ENCODE peak calls at places on chromosomes 7 and 10, in four cellular contexts. E is H1, S is GM12878, Q is HepG2. A is an unnamed sample.
A peak's percentile ranks its signal among the peaks of the same experiment; 100 is the strongest.

GRCh38 chr10:119301397-119301796 is 94.0 kb downstream of the GRK5 start:
- DNase-seq in Q (no peak), S (no peak), E (no peak), A (no peak)

GRCh38 chr7:154746551-154746950 is 256.4 kb downstream of the PAXIP1 start:
- DNase-seq in Q (no peak), S (no peak), E (no peak), A (no peak)

GRCh38 chr7:151773795-151774194 is 103.1 kb downstream of the PRKAG2 start:
- DNase-seq in S (no peak), E (no peak), Q (no peak), A (no peak)

GRCh38 chr7:45697576-45698136 is 123.5 kb downstream of the ADCY1 start:
- DNase-seq in Q (no peak), E (no peak), S (no peak), A (no peak)

GRCh38 chr7:90766814-90767564 is 170.9 kb downstream of the CDK14 start:
- DNase-seq in Q (peak; percentile 94), E (no peak), S (no peak), A (no peak)

GRCh38 chr10:110576220-110576619 is 8.7 kb downstream of the SMC3 start:
- DNase-seq in S (no peak), Q (no peak), E (no peak), A (no peak)

GRCh38 chr10:109845308-109845707 is 78.0 kb downstream of the XPNPEP1 start:
- DNase-seq in E (no peak), Q (no peak), S (no peak), A (no peak)

GRCh38 chr7:102943425-102944169 is 30.8 kb downstream of the LRRC17 start:
- DNase-seq in E (no peak), S (no peak), Q (no peak), A (no peak)

GRCh38 chr7:46432666-46433065 is 511.6 kb upstream of the IGFBP3 start:
- DNase-seq in S (no peak), E (no peak), Q (no peak), A (no peak)

GRCh38 chr10:110163192-110163773 is 44.1 kb upstream of the MXI1 start:
- DNase-seq in E (no peak), S (no peak), Q (no peak), A (peak; percentile 60)

GRCh38 chr7:73338321-73338720 is 10.4 kb downstream of the FKBP6 start:
- DNase-seq in S (no peak), Q (no peak), E (no peak), A (no peak)

GRCh38 chr7:74544706-74545469 is 91.2 kb downstream of the GTF2IRD1 start:
- DNase-seq in S (no peak), Q (peak; percentile 44), E (peak; percentile 50), A (peak; percentile 38)

GRCh38 chr7:37054631-37055300 is 330.5 kb upstream of the AOAH start:
- DNase-seq in S (no peak), E (no peak), Q (no peak), A (no peak)

GRCh38 chr7:37062019-37062418 is 337.7 kb upstream of the AOAH start:
- DNase-seq in S (no peak), E (no peak), Q (no peak), A (no peak)

GRCh38 chr7:37052673-37053072 is 328.4 kb upstream of the AOAH start:
- DNase-seq in Q (peak; percentile 44), S (no peak), E (peak; percentile 33), A (peak; percentile 75)

GRCh38 chr7:37050801-37051200 is 326.5 kb upstream of the AOAH start:
- DNase-seq in Q (no peak), E (no peak), S (no peak), A (no peak)

GRCh38 chr7:37056256-37056655 is 332.0 kb upstream of the AOAH start:
- DNase-seq in E (no peak), S (no peak), Q (no peak), A (no peak)
- TF ChIP-seq SUZ12 in E (no peak), S (no peak), Q (no peak), A (no peak)

GRCh38 chr7:82677493-82677892 is 233.9 kb upstream of the CACNA2D1 start:
- DNase-seq in S (no peak), Q (no peak), E (no peak), A (no peak)
- TF ChIP-seq ZNF274 in S (no peak), Q (no peak), E (no peak), A (no peak)

GRCh38 chr10:50456711-50457110 is 167.0 kb downstream of the SGMS1 start:
- DNase-seq in Q (no peak), S (peak; percentile 98), E (no peak), A (no peak)

GRCh38 chr10:50464004-50464409 is 159.7 kb downstream of the SGMS1 start:
- DNase-seq in S (no peak), Q (no peak), E (no peak), A (no peak)

GRCh38 chr10:50461834-50462233 is 161.9 kb downstream of the SGMS1 start:
- DNase-seq in E (no peak), Q (no peak), S (no peak), A (no peak)

GRCh38 chr10:50461123-50461522 is 162.6 kb downstream of the SGMS1 start:
- DNase-seq in E (no peak), S (no peak), Q (no peak), A (no peak)
- TF ChIP-seq SUZ12 in E (no peak), S (no peak), Q (no peak), A (no peak)

GRCh38 chr10:120387326-120387725 is 69.7 kb upstream of the PLPP4 start:
- DNase-seq in E (no peak), S (no peak), Q (no peak), A (no peak)

GRCh38 chr10:120394446-120394845 is 62.6 kb upstream of the PLPP4 start:
- DNase-seq in S (no peak), Q (no peak), E (no peak), A (no peak)

GRCh38 chr10:120392245-120392644 is 64.8 kb upstream of the PLPP4 start:
- DNase-seq in S (no peak), E (no peak), Q (no peak), A (no peak)

GRCh38 chr10:120396228-120396627 is 60.8 kb upstream of the PLPP4 start:
- DNase-seq in Q (no peak), E (no peak), S (no peak), A (no peak)

GRCh38 chr10:120392671-120393079 is 64.4 kb upstream of the PLPP4 start:
- DNase-seq in Q (no peak), S (no peak), E (no peak), A (no peak)
- TF ChIP-seq ZNF274 in Q (no peak), S (no peak), E (no peak), A (no peak)

GRCh38 chr10:34168429-34168828 is 646.7 kb downstream of the PARD3 start:
- DNase-seq in S (no peak), E (no peak), Q (no peak), A (no peak)
- TF ChIP-seq SUZ12 in S (no peak), E (no peak), Q (no peak), A (no peak)

A was measured in NT2/D1.